ENCODE peak calls at places on chromosome 6, in ten cellular contexts. W, M, T, V, H, D, I, B, U and F are unnamed samples.

GRCh38 chr6:84462697-84463096 is 235.3 kb upstream of the CEP162 start:
- DNase-seq in V (no peak), D (peak), I (no peak), T (no peak), H (no peak), B (peak), M (no peak), W (peak), U (no peak), F (no peak)

GRCh38 chr6:121597654-121598053 is 162.2 kb downstream of the GJA1 start:
- DNase-seq in H (no peak), W (peak), V (no peak), I (no peak), U (no peak), D (peak), M (no peak), T (no peak), B (peak), F (no peak)

GRCh38 chr6:112330071-112330876 is 16.9 kb upstream of the RFPL4B start:
- DNase-seq in W (peak), B (no peak), I (no peak), V (no peak), T (no peak), D (peak), U (peak), M (no peak), H (no peak), F (no peak)

GRCh38 chr6:32689531-32690505 is 23.4 kb upstream of the HLA-DQB1 start:
- DNase-seq in M (no peak), T (no peak), U (no peak), W (no peak), I (no peak), D (peak), V (no peak), B (peak), H (no peak), F (peak)

GRCh38 chr6:55773620-55774019 is 101.8 kb downstream of the BMP5 start:
- DNase-seq in H (no peak), W (no peak), I (no peak), U (no peak), B (no peak), M (no peak), D (no peak), T (no peak), V (no peak), F (no peak)

GRCh38 chr6:106119526-106119925 is 33.4 kb downstream of the PRDM1 start:
- DNase-seq in B (no peak), T (no peak), I (no peak), D (peak), V (no peak), U (peak), W (no peak), M (no peak), H (no peak), F (no peak)

GRCh38 chr6:36847152-36847551 is 7.9 kb upstream of the CPNE5 start:
- DNase-seq in W (no peak), B (no peak), T (no peak), M (no peak), U (no peak), H (no peak), V (no peak), I (no peak), D (no peak), F (no peak)

GRCh38 chr6:5025911-5026819 is 22.3 kb upstream of the RPP40 start:
- DNase-seq in W (peak), V (peak), M (no peak), I (no peak), T (peak), D (peak), U (no peak), B (peak), H (peak), F (no peak)

GRCh38 chr6:100775667-100776066 is 105.5 kb downstream of the ASCC3 start:
- DNase-seq in T (no peak), I (no peak), H (no peak), W (no peak), M (no peak), V (no peak), D (no peak), U (no peak), B (no peak), F (no peak)

GRCh38 chr6:89925826-89926225 is 31.6 kb downstream of the GJA10 start:
- DNase-seq in W (peak), M (no peak), V (no peak), U (no peak), T (no peak), I (no peak), H (no peak), D (peak), B (no peak), F (no peak)

GRCh38 chr6:45430590-45431202 is 53.0 kb upstream of the SUPT3H start:
- DNase-seq in I (no peak), D (no peak), V (no peak), T (no peak), M (no peak), W (no peak), U (no peak), H (no peak), B (no peak), F (no peak)

GRCh38 chr6:115753446-115753845 is 307.2 kb downstream of the FRK start:
- DNase-seq in U (peak), I (no peak), B (no peak), W (no peak), T (no peak), M (no peak), V (no peak), H (no peak), D (peak), F (no peak)

GRCh38 chr6:71035871-71036270 is 79.0 kb upstream of the B3GAT2 start:
- DNase-seq in W (no peak), H (no peak), V (no peak), B (no peak), M (no peak), T (no peak), U (no peak), I (no peak), D (no peak), F (no peak)

GRCh38 chr6:35298625-35299140 is 1.1 kb downstream of the DEF6 start:
- DNase-seq in B (no peak), U (no peak), D (no peak), I (peak), V (no peak), T (no peak), W (no peak), M (no peak), H (peak), F (no peak)

GRCh38 chr6:94785514-94785913 is 791.8 kb upstream of the MANEA start:
- DNase-seq in B (no peak), I (no peak), M (no peak), T (no peak), W (no peak), U (no peak), H (no peak), V (no peak), D (no peak), F (no peak)

GRCh38 chr6:57283096-57283495 is 34.3 kb upstream of the PRIM2 start:
- DNase-seq in H (no peak), T (no peak), V (no peak), M (no peak), U (no peak), B (no peak), W (no peak), I (no peak), D (peak), F (no peak)

GRCh38 chr6:64224819-64225218 is 589.2 kb downstream of the PHF3 start:
- DNase-seq in T (peak), H (no peak), D (no peak), B (no peak), U (no peak), W (peak), V (peak), I (no peak), M (peak), F (no peak)

GRCh38 chr6:23016701-23017100 is 447.3 kb downstream of the HDGFL1 start:
- DNase-seq in H (no peak), V (no peak), D (no peak), M (no peak), I (peak), T (no peak), U (no peak), B (no peak), W (no peak), F (no peak)

GRCh38 chr6:144468709-144469108 is 183.6 kb downstream of the UTRN start:
- DNase-seq in V (no peak), T (no peak), U (no peak), H (no peak), M (no peak), B (no peak), D (no peak), W (no peak), I (no peak), F (no peak)

GRCh38 chr6:100554228-100554627 is 89.5 kb upstream of the SIM1 start:
- DNase-seq in W (no peak), M (no peak), D (peak), T (no peak), U (no peak), V (no peak), H (no peak), I (no peak), B (no peak), F (no peak)

GRCh38 chr6:36187446-36187845 is 9.1 kb upstream of the BRPF3 start:
- DNase-seq in B (no peak), W (no peak), U (no peak), V (no peak), H (no peak), D (no peak), M (no peak), T (no peak), I (no peak), F (no peak)

GRCh38 chr6:4169028-4169789 is 33.8 kb upstream of the ECI2 start:
- DNase-seq in M (no peak), U (no peak), H (no peak), W (peak), T (no peak), B (no peak), I (no peak), V (no peak), D (peak), F (no peak)

DNA sequence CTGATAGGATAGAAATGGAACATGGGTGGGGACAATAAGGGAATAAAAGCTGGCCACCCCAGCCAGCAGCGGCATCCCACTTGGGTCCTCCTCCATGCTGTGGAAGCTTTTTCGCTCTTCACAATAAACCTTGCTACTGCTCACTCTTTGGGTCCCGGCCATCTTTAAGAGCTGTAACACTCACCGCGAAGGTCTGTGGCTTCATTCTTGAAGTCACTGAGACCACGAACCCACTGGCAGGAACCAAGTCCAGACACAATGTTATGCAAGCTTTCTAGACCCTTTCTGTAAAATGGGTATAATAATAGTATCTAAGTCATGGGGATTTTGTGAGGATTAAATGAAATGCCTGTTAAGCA is 48.9 kb upstream of the EZR start:
- DNase-seq in M (no peak), B (no peak), W (no peak), I (peak), T (no peak), H (no peak), D (no peak), U (no peak), V (no peak), F (no peak)
- TF ChIP-seq CTCF in M (no peak), B (no peak), W (no peak), I (no peak), T (no peak), H (no peak), D (no peak), U (no peak), V (no peak), F (no peak)

GRCh38 chr6:138211048-138211581 is 7.2 kb downstream of the PBOV1 start:
- DNase-seq in U (no peak), M (peak), D (no peak), H (no peak), T (no peak), W (no peak), B (no peak), V (no peak), I (no peak), F (no peak)
- TF ChIP-seq CTCF in U (no peak), M (peak), D (no peak), H (no peak), T (no peak), W (no peak), B (no peak), V (no peak), I (peak), F (no peak)

GRCh38 chr6:21019614-21020013 is 485.4 kb downstream of the CDKAL1 start:
- DNase-seq in V (no peak), W (peak), I (no peak), T (no peak), H (no peak), U (no peak), B (no peak), D (no peak), M (no peak), F (no peak)
- TF ChIP-seq CTCF in V (no peak), W (peak), I (peak), T (no peak), H (no peak), U (no peak), B (peak), D (peak), M (no peak), F (no peak)

GRCh38 chr6:34189806-34190503 is 44.1 kb upstream of the GRM4 start:
- DNase-seq in B (no peak), I (peak), U (no peak), V (no peak), H (peak), D (no peak), W (no peak), T (no peak), M (peak), F (no peak)
- TF ChIP-seq CTCF in B (no peak), I (no peak), U (no peak), V (no peak), H (peak), D (no peak), W (no peak), T (no peak), M (no peak), F (no peak)

GRCh38 chr6:80098392-80098791 is 8.1 kb upstream of the BCKDHB start:
- DNase-seq in B (no peak), W (no peak), U (no peak), H (no peak), M (no peak), V (no peak), I (no peak), T (no peak), D (no peak), F (no peak)

GRCh38 chr6:80091506-80091905 is 15.0 kb upstream of the BCKDHB start:
- DNase-seq in B (no peak), M (no peak), V (no peak), H (no peak), D (no peak), W (no peak), I (no peak), T (no peak), U (no peak), F (no peak)

GRCh38 chr6:80088637-80089036 is 17.8 kb upstream of the BCKDHB start:
- DNase-seq in I (no peak), V (no peak), H (no peak), D (no peak), M (no peak), U (no peak), T (no peak), W (no peak), B (no peak), F (no peak)

GRCh38 chr6:80095600-80095999 is 10.9 kb upstream of the BCKDHB start:
- DNase-seq in V (no peak), W (no peak), U (no peak), T (no peak), B (no peak), H (peak), M (no peak), D (no peak), I (peak), F (no peak)

DNA sequence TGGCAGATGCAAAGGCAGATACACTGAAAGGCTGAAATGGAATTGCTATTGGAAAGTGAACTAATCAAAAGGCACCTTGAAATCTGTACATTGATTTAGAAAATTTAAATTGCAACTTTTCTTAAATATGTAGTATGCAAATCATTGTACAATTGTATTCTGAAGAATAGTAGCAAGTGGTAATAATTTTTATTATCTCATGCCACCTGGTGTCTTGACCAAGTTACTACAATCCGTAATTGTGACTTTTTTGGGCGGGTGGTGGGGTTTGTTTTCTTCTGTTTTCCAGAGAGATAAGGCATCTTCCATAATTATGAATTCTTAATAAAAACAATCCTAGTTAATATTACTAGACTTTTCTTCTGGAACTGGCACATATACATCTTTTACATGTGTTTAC is 12.5 kb upstream of the BCKDHB start:
- DNase-seq in U (no peak), V (no peak), B (peak), T (no peak), D (peak), H (no peak), W (peak), I (peak), M (no peak), F (peak)
- TF ChIP-seq CTCF in U (peak), V (peak), B (peak), T (peak), D (peak), H (peak), W (peak), I (peak), M (peak), F (no peak)

DNA sequence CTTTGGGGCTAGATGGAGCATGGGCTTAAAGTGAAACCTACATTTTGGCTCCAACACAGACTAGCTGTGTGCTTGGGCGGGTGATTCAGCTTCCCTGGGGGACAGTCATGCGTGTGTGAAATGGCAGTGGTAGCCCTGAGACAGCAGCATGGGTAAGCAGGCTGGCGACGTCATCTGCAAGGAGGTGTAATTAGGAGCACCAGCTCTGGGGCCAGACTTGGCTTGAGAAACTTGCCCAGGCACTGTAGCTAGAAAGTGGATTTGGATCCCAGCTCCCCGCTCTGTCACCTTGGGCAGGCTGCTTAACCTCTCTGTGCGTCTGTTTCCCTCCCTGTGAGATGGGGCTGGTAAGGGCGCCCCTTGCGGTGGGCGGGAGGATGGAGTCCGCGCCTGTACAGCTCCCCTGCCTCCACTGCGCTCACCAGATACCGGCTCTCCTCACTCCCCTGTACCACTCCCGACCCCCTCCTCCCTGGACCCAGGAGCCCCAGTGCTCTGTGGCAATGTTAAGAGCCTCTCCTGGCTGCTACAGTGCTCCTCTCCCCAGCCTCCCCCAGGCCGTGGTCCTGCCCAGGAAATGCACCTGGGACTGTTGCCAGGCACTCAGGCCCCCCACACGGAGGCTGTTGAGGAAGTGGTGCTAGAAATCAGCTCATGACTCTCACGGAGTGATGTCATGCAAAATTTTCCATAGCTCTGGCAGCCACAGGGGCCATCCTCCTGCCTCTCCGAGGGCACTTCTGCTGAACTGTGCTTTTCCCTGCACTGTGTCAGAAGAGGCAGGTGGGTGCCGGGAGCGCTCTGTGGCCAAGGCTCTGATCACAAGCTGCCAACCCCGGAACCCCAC is 44.6 kb downstream of the SYNJ2 start:
- DNase-seq in V (peak), T (peak), H (peak), W (peak), I (peak), B (peak), U (peak), D (peak), M (peak), F (peak)
- TF ChIP-seq CTCF in V (peak), T (peak), H (peak), W (peak), I (peak), B (peak), U (no peak), D (peak), M (no peak), F (peak)